ENCODE peak calls at places on chromosomes 2 and 18, in eight cellular contexts. C is spleen, Z is H1, M is adrenal gland, T is HCT116, G is transverse colon, A is thoracic aorta, N is left lung. K is an unnamed sample.

GRCh38 chr2:226337941-226338605 is 461.5 kb downstream of the IRS1 start:
- DNase-seq in C (no peak), Z (no peak), M (peak), T (no peak), G (no peak), A (no peak), N (no peak), K (no peak)

GRCh38 chr2:176447616-176448015 is 178.4 kb downstream of the MTX2 start:
- DNase-seq in C (no peak), Z (no peak), M (no peak), T (no peak), G (no peak), A (no peak), N (no peak), K (no peak)

GRCh38 chr18:32629292-32629691 is 143.5 kb downstream of the KLHL14 start:
- DNase-seq in C (no peak), Z (no peak), M (no peak), T (no peak), G (no peak), A (no peak), N (no peak), K (no peak)

GRCh38 chr18:23471486-23471885 is 18.4 kb downstream of the RIOK3 start:
- DNase-seq in C (no peak), Z (no peak), M (no peak), T (no peak), G (no peak), A (no peak), N (no peak), K (no peak)

GRCh38 chr2:1162246-1162645 is 211.6 kb downstream of the SNTG2 start:
- DNase-seq in C (no peak), Z (no peak), M (no peak), T (no peak), G (no peak), A (no peak), N (no peak), K (no peak)

GRCh38 chr2:16656784-16657391 is 8.7 kb downstream of the CYRIA start:
- DNase-seq in C (no peak), Z (no peak), M (peak), T (no peak), G (no peak), A (peak), N (peak), K (no peak)

GRCh38 chr2:44836174-44836573 is 105.3 kb upstream of the SIX3 start:
- DNase-seq in C (no peak), Z (no peak), M (no peak), T (no peak), G (no peak), A (no peak), N (no peak), K (no peak)

GRCh38 chr2:10242451-10242850 is 60.3 kb upstream of the HPCAL1 start:
- DNase-seq in C (peak), Z (no peak), M (no peak), T (no peak), G (no peak), A (no peak), N (peak), K (no peak)

GRCh38 chr2:154229971-154230370 is 358.2 kb downstream of the GALNT13 start:
- DNase-seq in C (no peak), Z (no peak), M (no peak), T (no peak), G (no peak), A (no peak), N (no peak), K (no peak)

GRCh38 chr2:70098032-70098431 is 10.8 kb downstream of the PCBP1 start:
- DNase-seq in C (no peak), Z (no peak), M (no peak), T (no peak), G (no peak), A (no peak), N (no peak), K (no peak)

GRCh38 chr2:205814039-205814364 is 131.7 kb downstream of the NRP2 start:
- DNase-seq in C (no peak), Z (no peak), M (no peak), T (no peak), G (no peak), A (no peak), N (no peak), K (peak)

GRCh38 chr2:230874456-230874855 is 9.7 kb downstream of the ITM2C start:
- DNase-seq in C (peak), Z (no peak), M (no peak), T (no peak), G (no peak), A (no peak), N (no peak), K (no peak)

GRCh38 chr2:99488999-99489757 is 639 bp downstream of the REV1 start:
- DNase-seq in C (peak), Z (no peak), M (peak), T (no peak), G (peak), A (no peak), N (peak), K (no peak)

GRCh38 chr2:176473177-176473576 is 203.9 kb downstream of the MTX2 start:
- DNase-seq in C (no peak), Z (no peak), M (peak), T (no peak), G (peak), A (no peak), N (no peak), K (peak)

GRCh38 chr2:17804358-17804757 is 11.9 kb upstream of the MSGN1 start:
- DNase-seq in C (no peak), Z (no peak), M (no peak), T (no peak), G (no peak), A (no peak), N (no peak), K (no peak)

GRCh38 chr18:26652501-26652900 is 104.1 kb upstream of the KCTD1 start:
- DNase-seq in C (no peak), Z (no peak), M (no peak), T (no peak), G (no peak), A (no peak), N (no peak), K (no peak)

GRCh38 chr2:64062840-64063239 is 43.6 kb upstream of the VPS54 start:
- DNase-seq in C (no peak), Z (no peak), M (no peak), T (no peak), G (no peak), A (no peak), N (peak), K (peak)

GRCh38 chr2:218631837-218632236 is 24.1 kb downstream of the PLCD4 start:
- DNase-seq in C (no peak), Z (no peak), M (no peak), T (peak), G (no peak), A (no peak), N (no peak), K (no peak)

GRCh38 chr2:67871696-67872320 is 191.0 kb downstream of the C1D start:
- DNase-seq in C (no peak), Z (no peak), M (no peak), T (no peak), G (no peak), A (peak), N (no peak), K (no peak)

GRCh38 chr2:17793803-17794349 is 22.4 kb upstream of the MSGN1 start:
- DNase-seq in C (no peak), Z (no peak), M (no peak), T (no peak), G (no peak), A (no peak), N (no peak), K (no peak)

GRCh38 chr2:32474391-32474790 is 117.6 kb downstream of the BIRC6 start:
- DNase-seq in C (no peak), Z (no peak), M (no peak), T (no peak), G (no peak), A (no peak), N (no peak), K (no peak)

GRCh38 chr2:68357608-68358337 is 7.3 kb upstream of the PLEK start:
- DNase-seq in C (no peak), Z (peak), M (peak), T (peak), G (peak), A (no peak), N (no peak), K (no peak)

GRCh38 chr2:129253461-129253812 is 726.0 kb upstream of the RAB6C start:
- DNase-seq in C (no peak), Z (peak), M (no peak), T (peak), G (no peak), A (no peak), N (no peak), K (no peak)

GRCh38 chr18:58225101-58225500 is 181.1 kb downstream of the NEDD4L start:
- DNase-seq in C (no peak), Z (no peak), M (no peak), T (no peak), G (no peak), A (no peak), N (no peak), K (no peak)

GRCh38 chr2:127100261-127101047 is 6.5 kb downstream of the BIN1 start:
- DNase-seq in C (peak), Z (no peak), M (peak), T (no peak), G (peak), A (no peak), N (peak), K (no peak)

GRCh38 chr2:198054299-198054698 is 249.9 kb downstream of the PLCL1 start:
- DNase-seq in C (no peak), Z (peak), M (peak), T (peak), G (peak), A (no peak), N (no peak), K (no peak)

GRCh38 chr18:78979058-78979680 is 449 bp upstream of the SALL3 start:
- DNase-seq in C (no peak), Z (no peak), M (no peak), T (no peak), G (no peak), A (no peak), N (no peak), K (no peak)

GRCh38 chr2:179991344-179991743 is 15.8 kb downstream of the CWC22 start:
- DNase-seq in C (no peak), Z (no peak), M (no peak), T (no peak), G (no peak), A (no peak), N (no peak), K (no peak)

GRCh38 chr2:177784449-177784845 is 288.1 kb downstream of the PDE11A start:
- DNase-seq in C (no peak), Z (no peak), M (peak), T (no peak), G (no peak), A (no peak), N (no peak), K (peak)

GRCh38 chr2:38374978-38375377 is 2.1 kb downstream of the ATL2 start:
- DNase-seq in C (no peak), Z (no peak), M (no peak), T (no peak), G (no peak), A (no peak), N (no peak), K (no peak)

GRCh38 chr2:59282374-59283057 is 1041.4 kb upstream of the FANCL start:
- DNase-seq in C (no peak), Z (no peak), M (peak), T (no peak), G (no peak), A (no peak), N (no peak), K (no peak)

GRCh38 chr18:6509417-6510198 is 94.9 kb upstream of the L3MBTL4 start:
- DNase-seq in C (no peak), Z (no peak), M (no peak), T (no peak), G (no peak), A (no peak), N (no peak), K (no peak)

GRCh38 chr2:24492283-24493272 is 1.5 kb downstream of the NCOA1 start:
- DNase-seq in C (no peak), Z (no peak), M (peak), T (no peak), G (peak), A (no peak), N (no peak), K (no peak)

GRCh38 chr2:183543731-183544130 is 419.5 kb downstream of the NUP35 start:
- DNase-seq in C (no peak), Z (no peak), M (no peak), T (no peak), G (peak), A (no peak), N (no peak), K (no peak)

GRCh38 chr2:7685342-7686015 is 768.3 kb downstream of the RNF144A start:
- DNase-seq in C (no peak), Z (no peak), M (no peak), T (no peak), G (no peak), A (no peak), N (no peak), K (no peak)

GRCh38 chr2:177190941-177191340 is 21.7 kb upstream of the HNRNPA3 start:
- DNase-seq in C (no peak), Z (no peak), M (no peak), T (no peak), G (no peak), A (no peak), N (no peak), K (no peak)

GRCh38 chr2:176471949-176472348 is 202.7 kb downstream of the MTX2 start:
- DNase-seq in C (no peak), Z (no peak), M (no peak), T (no peak), G (no peak), A (no peak), N (no peak), K (no peak)

GRCh38 chr18:68449292-68449691 is 265.6 kb downstream of the TMX3 start:
- DNase-seq in C (no peak), Z (no peak), M (no peak), T (no peak), G (no peak), A (no peak), N (no peak), K (no peak)

GRCh38 chr2:120834206-120834605 is 98.5 kb downstream of the GLI2 start:
- DNase-seq in C (peak), Z (no peak), M (no peak), T (no peak), G (no peak), A (no peak), N (peak), K (no peak)

DNA sequence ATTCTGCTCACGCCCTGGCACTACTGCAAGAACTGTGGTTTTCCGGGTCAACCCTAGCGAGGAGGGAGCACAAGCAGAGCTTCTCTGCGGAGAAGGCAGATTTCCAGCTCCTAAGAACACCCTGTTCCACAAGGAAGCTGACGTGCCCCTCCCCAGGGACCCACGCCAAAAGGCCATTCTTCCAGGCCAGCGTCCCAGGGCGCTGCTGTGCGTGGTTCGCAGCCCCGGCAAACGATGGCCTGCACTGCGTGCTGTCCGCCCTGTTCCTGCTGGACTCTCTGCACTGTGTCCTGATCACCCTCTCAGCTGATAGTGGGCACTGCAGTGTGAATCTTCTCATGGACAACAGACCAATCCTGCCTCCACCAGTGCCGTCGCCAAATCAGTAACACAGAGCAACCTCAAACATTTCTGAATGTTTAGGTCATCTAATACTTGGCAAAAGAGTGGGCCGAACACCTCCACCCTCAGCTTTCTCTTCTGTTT is 49.1 kb downstream of the ADI1 start:
- DNase-seq in C (peak), Z (no peak), M (peak), T (no peak), G (no peak), A (peak), N (peak), K (no peak)
- H3K27ac ChIP-seq in C (no peak), Z (no peak), M (peak), T (no peak), G (peak), A (peak), N (peak), K (peak)

DNA sequence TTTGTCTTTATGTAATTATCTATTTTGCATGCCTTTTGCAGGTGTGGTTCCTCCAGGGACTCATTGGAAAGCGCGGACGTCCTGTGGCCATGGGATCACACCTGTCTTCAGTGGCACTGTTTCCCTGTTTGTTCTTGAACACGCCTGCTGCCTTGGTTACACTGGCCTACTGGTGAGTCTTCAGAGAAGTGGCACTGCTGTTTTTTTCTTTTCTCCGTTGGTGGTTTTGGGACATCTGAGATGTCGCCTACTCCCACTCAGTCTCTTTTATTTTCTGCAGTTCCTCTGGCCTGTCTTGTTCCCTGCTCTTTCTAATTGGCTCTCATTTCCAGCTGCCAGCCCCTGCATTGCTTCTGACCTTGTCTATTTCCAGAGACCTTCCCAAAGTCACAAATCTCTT is 35.7 kb upstream of the POU3F3 start:
- DNase-seq in C (no peak), Z (no peak), M (no peak), T (no peak), G (no peak), A (no peak), N (no peak), K (no peak)
- H3K27ac ChIP-seq in C (no peak), Z (no peak), M (no peak), T (no peak), G (no peak), A (no peak), N (no peak), K (no peak)

GRCh38 chr2:42959148-42959992 is 167.0 kb upstream of the HAAO start:
- DNase-seq in C (no peak), Z (no peak), M (peak), T (no peak), G (no peak), A (no peak), N (no peak), K (no peak)

GRCh38 chr2:42961948-42962347 is 169.6 kb upstream of the HAAO start:
- DNase-seq in C (no peak), Z (no peak), M (no peak), T (no peak), G (no peak), A (no peak), N (no peak), K (no peak)

GRCh38 chr2:42961385-42961800 is 169.0 kb upstream of the HAAO start:
- DNase-seq in C (no peak), Z (no peak), M (peak), T (no peak), G (no peak), A (peak), N (no peak), K (no peak)

GRCh38 chr2:42959993-42960834 is 167.8 kb upstream of the HAAO start:
- DNase-seq in C (no peak), Z (no peak), M (no peak), T (no peak), G (no peak), A (no peak), N (no peak), K (no peak)

DNA sequence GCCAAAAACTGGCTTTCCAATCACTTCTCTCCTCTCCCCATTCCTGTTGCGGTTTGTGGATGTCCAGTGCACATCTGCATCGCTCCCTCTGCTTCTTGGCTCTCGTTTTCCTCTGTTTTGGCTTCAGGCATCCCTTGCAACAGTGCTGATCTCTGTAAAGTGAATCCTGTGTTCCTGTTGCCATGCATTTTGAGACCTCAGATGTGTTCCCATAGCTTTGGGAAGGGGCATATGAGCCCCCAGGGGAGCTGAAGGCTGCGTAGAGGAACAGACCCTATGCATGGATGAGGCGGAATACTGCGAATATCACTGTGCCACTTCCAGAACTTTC is 168.4 kb upstream of the HAAO start:
- DNase-seq in C (no peak), Z (no peak), M (no peak), T (no peak), G (no peak), A (no peak), N (no peak), K (no peak)
- H3K27ac ChIP-seq in C (peak), Z (no peak), M (peak), T (no peak), G (peak), A (peak), N (peak), K (no peak)

GRCh38 chr2:215439404-215439803 is 3.5 kb upstream of the FN1 start:
- DNase-seq in C (no peak), Z (no peak), M (no peak), T (no peak), G (no peak), A (no peak), N (no peak), K (no peak)
- H3K27ac ChIP-seq in C (no peak), Z (no peak), M (no peak), T (no peak), G (no peak), A (peak), N (no peak), K (no peak)

K was measured in epithelial cell of prostate.